ENCODE peak calls at places on chromosomes 3 and 15, in six cellular contexts. A is dorsolateral prefrontal cortex; C is adrenal gland; V is activated CD8-positive, alpha-beta T cell treated with anti-CD3 and anti-CD28 coated beads for 36 hours; P is left lung; B is body of pancreas. Q is an unnamed sample.

GRCh38 chr3:156542101-156543042 is 12.5 kb downstream of the SSR3 start:
- DNase-seq in A (no peak), C (no peak), V (no peak), P (no peak), B (no peak), Q (no peak)

GRCh38 chr3:128416578-128417150 is 50.0 kb downstream of the DNAJB8 start:
- DNase-seq in A (no peak), C (no peak), V (no peak), P (no peak), B (no peak), Q (no peak)

GRCh38 chr3:13850161-13850945 is 29.5 kb downstream of the WNT7A start:
- DNase-seq in A (no peak), C (no peak), V (no peak), P (peak), B (peak), Q (no peak)

GRCh38 chr3:137709011-137709601 is 55.0 kb upstream of the SOX14 start:
- DNase-seq in A (no peak), C (no peak), V (no peak), P (no peak), B (no peak), Q (no peak)

GRCh38 chr3:116140100-116140689 is 305.1 kb downstream of the LSAMP start:
- DNase-seq in A (no peak), C (no peak), V (no peak), P (no peak), B (no peak), Q (no peak)

GRCh38 chr3:184354121-184354728 is 7.2 kb downstream of the CLCN2 start:
- DNase-seq in A (peak), C (no peak), V (peak), P (no peak), B (peak), Q (peak)

GRCh38 chr3:194885766-194886165 is 200.1 kb downstream of the FAM43A start:
- DNase-seq in A (no peak), C (no peak), V (no peak), P (no peak), B (no peak), Q (no peak)

GRCh38 chr3:128800241-128801187 is 74.5 kb downstream of the RAB7A start:
- DNase-seq in A (no peak), C (peak), V (peak), P (no peak), B (no peak), Q (no peak)

GRCh38 chr15:76209523-76209922 is 101.7 kb downstream of the ETFA start:
- DNase-seq in A (no peak), C (peak), V (no peak), P (no peak), B (no peak), Q (no peak)

GRCh38 chr3:195084746-195085145 is 186.2 kb downstream of the XXYLT1 start:
- DNase-seq in A (no peak), C (no peak), V (no peak), P (no peak), B (no peak), Q (no peak)

GRCh38 chr3:23002846-23003800 is 200.0 kb upstream of the UBE2E2 start:
- DNase-seq in A (no peak), C (no peak), V (no peak), P (no peak), B (peak), Q (no peak)

GRCh38 chr15:29821416-29822099 is 710 bp downstream of the TJP1 start:
- DNase-seq in A (no peak), C (peak), V (peak), P (peak), B (peak), Q (no peak)

GRCh38 chr3:134029256-134029733 is 430 bp downstream of the SLCO2A1 start:
- DNase-seq in A (no peak), C (no peak), V (peak), P (no peak), B (no peak), Q (no peak)

GRCh38 chr15:99074446-99074845 is 30.4 kb upstream of the SYNM start:
- DNase-seq in A (no peak), C (no peak), V (no peak), P (no peak), B (no peak), Q (no peak)
- TF ChIP-seq CTCF in A (no peak), C (no peak), V (no peak), P (no peak), B (no peak), Q (no peak)

GRCh38 chr15:57149196-57149595 is 227.1 kb upstream of the CGNL1 start:
- DNase-seq in A (no peak), C (no peak), V (no peak), P (no peak), B (no peak), Q (no peak)

GRCh38 chr15:57146394-57147140 is 228.1 kb downstream of the TCF12 start:
- DNase-seq in A (no peak), C (no peak), V (peak), P (no peak), B (no peak), Q (no peak)

GRCh38 chr15:57150066-57150865 is 226.0 kb upstream of the CGNL1 start:
- DNase-seq in A (no peak), C (no peak), V (no peak), P (no peak), B (no peak), Q (no peak)

GRCh38 chr15:57144448-57144847 is 226.0 kb downstream of the TCF12 start:
- DNase-seq in A (no peak), C (no peak), V (no peak), P (no peak), B (no peak), Q (no peak)

DNA sequence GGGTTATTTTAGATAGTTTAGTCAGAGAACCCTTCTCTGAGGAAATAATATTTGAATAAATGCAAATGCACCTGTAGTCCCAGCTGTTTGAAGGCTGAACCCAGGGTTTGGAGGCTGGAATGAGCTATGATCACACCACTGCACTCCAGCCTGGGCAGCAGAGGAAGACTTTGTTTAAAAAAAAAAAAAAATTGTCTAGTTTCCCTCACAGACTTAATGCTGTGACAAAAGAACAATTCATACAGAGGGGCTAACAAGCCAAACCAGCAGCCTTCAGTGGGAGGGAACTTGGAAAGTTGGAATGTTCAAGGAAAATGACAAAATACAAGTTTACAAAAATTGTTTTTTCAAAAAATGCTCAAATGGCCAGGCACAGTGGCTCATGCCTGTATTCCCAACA is 228.1 kb upstream of the CGNL1 start:
- DNase-seq in A (no peak), C (no peak), V (no peak), P (no peak), B (no peak), Q (no peak)
- TF ChIP-seq CTCF in A (no peak), C (no peak), V (no peak), P (no peak), B (no peak), Q (no peak)

DNA sequence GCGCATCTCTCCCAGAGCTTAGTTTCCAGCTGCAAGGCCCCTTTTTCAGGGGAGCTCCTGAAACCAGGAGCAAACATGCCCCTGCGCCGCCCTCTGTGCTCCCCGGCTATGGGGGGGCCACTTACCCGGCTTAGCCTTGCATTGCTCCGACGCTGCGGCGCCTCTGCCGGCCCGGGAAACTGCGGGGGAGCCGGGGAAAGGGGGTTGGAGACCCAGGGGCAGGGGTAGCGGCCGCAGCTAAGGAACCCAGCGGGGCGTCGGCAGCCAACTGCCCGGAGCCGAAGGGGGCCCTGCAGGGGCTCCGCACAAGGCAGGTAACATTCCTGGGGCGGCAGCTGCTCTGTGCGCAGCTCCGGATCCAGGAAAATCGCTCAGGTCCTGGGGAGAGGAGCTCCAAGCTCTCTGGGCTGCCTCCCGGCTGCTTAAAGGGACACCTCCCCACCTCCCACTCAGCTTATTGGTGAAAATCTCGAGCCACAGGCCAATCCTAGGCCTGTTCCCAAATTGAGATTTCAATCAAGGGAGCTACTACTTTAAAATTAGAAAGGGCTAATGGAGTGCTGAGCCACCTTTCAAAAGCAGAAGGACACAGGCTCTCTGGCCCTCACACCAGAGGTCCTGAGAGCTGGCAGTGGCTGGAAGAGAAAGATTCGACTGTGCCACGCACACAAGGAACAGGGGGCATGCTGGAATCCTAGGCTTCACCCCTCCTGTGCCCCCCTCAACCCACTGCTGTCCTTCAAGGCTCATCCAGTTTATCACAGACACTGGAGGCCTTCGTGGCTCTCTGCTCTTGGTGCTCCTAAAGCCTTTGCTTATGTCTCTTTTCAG is 42.7 kb upstream of the PRICKLE2 start:
- DNase-seq in A (peak), C (peak), V (no peak), P (peak), B (peak), Q (no peak)
- TF ChIP-seq CTCF in A (no peak), C (no peak), V (no peak), P (no peak), B (no peak), Q (no peak)

DNA sequence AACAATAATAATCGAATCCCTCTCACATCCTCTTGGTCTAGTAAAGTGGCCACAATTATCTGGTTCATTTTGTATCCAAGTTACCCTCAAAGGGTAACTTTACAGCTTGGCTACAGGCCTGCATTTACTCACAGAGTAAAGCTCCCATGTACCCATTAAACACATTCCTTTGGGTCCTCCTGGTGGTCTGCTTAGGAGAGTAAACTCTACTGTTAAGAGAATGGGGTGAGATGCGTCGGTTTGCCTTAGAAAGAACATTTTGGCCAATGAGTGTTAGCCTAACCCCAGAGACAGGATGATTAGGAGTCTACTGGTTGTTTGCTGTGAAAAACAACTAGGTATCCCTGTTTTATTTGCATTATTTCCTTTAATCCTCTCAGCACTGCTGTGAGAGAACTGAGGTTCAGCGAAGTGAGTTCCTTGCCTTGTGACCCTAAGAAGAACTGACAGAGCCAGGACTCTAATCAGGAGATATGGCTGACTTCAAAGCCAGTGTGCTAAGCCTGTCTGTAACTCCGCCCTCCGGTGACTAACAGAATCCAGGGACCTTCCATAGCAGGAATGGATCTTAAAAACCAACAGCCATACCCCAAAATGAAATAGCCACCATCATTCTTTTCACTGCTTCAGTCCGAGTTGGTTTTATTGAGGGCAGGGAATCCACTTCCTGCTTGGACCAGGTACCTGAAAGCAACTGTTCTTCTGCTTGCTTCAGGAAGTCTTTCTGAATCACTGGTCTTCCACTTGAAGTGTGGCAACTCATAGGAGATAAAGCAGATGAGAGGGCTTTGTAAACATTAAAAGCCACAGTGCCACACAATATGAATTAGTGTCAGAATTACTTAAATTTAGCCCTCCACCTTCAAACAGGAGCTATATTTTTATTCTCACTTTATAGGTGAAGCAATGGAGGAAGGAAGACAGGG is 317.3 kb upstream of the WNT5A start:
- DNase-seq in A (no peak), C (no peak), V (no peak), P (no peak), B (peak), Q (no peak)
- TF ChIP-seq CTCF in A (no peak), C (no peak), V (no peak), P (no peak), B (no peak), Q (no peak)

Q was measured in activated B cell treated with CpG ODN at 0.5 μM for 24 hours.